ENCODE peak calls at places on chromosomes 12 and 14, in eight cellular contexts. V, R, H, C, K, I, Z and F are unnamed samples. For H3K4me1, the result is how much of the 10 kb centered on the place peaks cover.

GRCh38 chr12:117439531-117440001 is 78.1 kb upstream of the NOS1 start:
- DNase-seq in V (no peak), R (no peak), H (peak), C (no peak), K (no peak), I (peak), Z (no peak), F (peak)

GRCh38 chr12:10101042-10101579 is 2.3 kb upstream of the CLEC1A start:
- DNase-seq in V (peak), R (peak), H (no peak), C (peak), K (no peak), I (no peak), Z (no peak), F (no peak)

GRCh38 chr12:24778486-24779304 is 170.2 kb downstream of the BCAT1 start:
- DNase-seq in V (no peak), R (no peak), H (peak), C (peak), K (peak), I (no peak), Z (peak), F (no peak)

GRCh38 chr14:28323951-28324741 is 442.4 kb upstream of the FOXG1 start:
- DNase-seq in V (no peak), R (no peak), H (no peak), C (no peak), K (no peak), I (no peak), Z (no peak), F (no peak)

GRCh38 chr14:97517566-97518234 is 720.5 kb downstream of the VRK1 start:
- DNase-seq in V (no peak), R (no peak), H (no peak), C (no peak), K (no peak), I (no peak), Z (no peak), F (no peak)

GRCh38 chr12:55955800-55956508 is 9.9 kb downstream of the PMEL start:
- DNase-seq in V (no peak), R (peak), H (no peak), C (peak), K (peak), I (no peak), Z (peak), F (no peak)

GRCh38 chr12:130747867-130748740 is 32.0 kb upstream of the RIMBP2 start:
- DNase-seq in V (peak), R (peak), H (peak), C (peak), K (peak), I (no peak), Z (peak), F (peak)

GRCh38 chr14:75982724-75983358 is 1.0 kb upstream of the TGFB3 start:
- DNase-seq in V (peak), R (peak), H (no peak), C (no peak), K (no peak), I (peak), Z (peak), F (peak)

GRCh38 chr12:26548227-26548626 is 284.8 kb downstream of the ITPR2 start:
- DNase-seq in V (no peak), R (no peak), H (no peak), C (no peak), K (no peak), I (no peak), Z (no peak), F (no peak)

GRCh38 chr12:64207453-64207852 is 14.6 kb downstream of the KICS2 start:
- DNase-seq in V (no peak), R (no peak), H (no peak), C (no peak), K (no peak), I (no peak), Z (no peak), F (no peak)

GRCh38 chr14:47539065-47539464 is 136.3 kb downstream of the MDGA2 start:
- DNase-seq in V (no peak), R (no peak), H (peak), C (peak), K (peak), I (no peak), Z (no peak), F (no peak)

GRCh38 chr14:87205811-87206210 is 787.2 kb downstream of the GALC start:
- DNase-seq in V (no peak), R (no peak), H (no peak), C (no peak), K (peak), I (no peak), Z (no peak), F (no peak)
- TF ChIP-seq CTCF in V (no peak), R (no peak), H (no peak), C (no peak), K (peak), I (no peak), Z (no peak), F (no peak)

GRCh38 chr12:114691196-114691595 is 7.2 kb upstream of the TBX3 start:
- DNase-seq in V (peak), R (no peak), H (peak), C (no peak), K (no peak), I (no peak), Z (no peak), F (no peak)
- H3K4me3 ChIP-seq in V (no peak), R (no peak), H (no peak), C (peak), K (no peak), I (no peak), Z (no peak), F (no peak)

GRCh38 chr12:113140706-113141105 is 5.1 kb upstream of the RASAL1 start:
- DNase-seq in V (no peak), R (no peak), H (no peak), C (no peak), K (no peak), I (no peak), Z (no peak), F (no peak)

GRCh38 chr12:113138826-113139225 is 3.3 kb upstream of the RASAL1 start:
- DNase-seq in V (no peak), R (no peak), H (no peak), C (no peak), K (no peak), I (no peak), Z (no peak), F (peak)

GRCh38 chr12:113136128-113136989 is 798 bp upstream of the RASAL1 start:
- DNase-seq in V (no peak), R (no peak), H (no peak), C (no peak), K (peak), I (no peak), Z (no peak), F (no peak)

GRCh38 chr12:113136990-113137511 is 1.5 kb upstream of the RASAL1 start:
- DNase-seq in V (no peak), R (no peak), H (no peak), C (no peak), K (no peak), I (no peak), Z (no peak), F (peak)

GRCh38 chr12:113137861-113138783 is 2.6 kb upstream of the RASAL1 start:
- DNase-seq in V (no peak), R (no peak), H (no peak), C (no peak), K (no peak), I (no peak), Z (no peak), F (no peak)
- H3K4me1 ChIP-seq in V (under half), R (under half), H (under half), C (under half), K (half or more), I (under half), Z (under half), F (under half)

DNA sequence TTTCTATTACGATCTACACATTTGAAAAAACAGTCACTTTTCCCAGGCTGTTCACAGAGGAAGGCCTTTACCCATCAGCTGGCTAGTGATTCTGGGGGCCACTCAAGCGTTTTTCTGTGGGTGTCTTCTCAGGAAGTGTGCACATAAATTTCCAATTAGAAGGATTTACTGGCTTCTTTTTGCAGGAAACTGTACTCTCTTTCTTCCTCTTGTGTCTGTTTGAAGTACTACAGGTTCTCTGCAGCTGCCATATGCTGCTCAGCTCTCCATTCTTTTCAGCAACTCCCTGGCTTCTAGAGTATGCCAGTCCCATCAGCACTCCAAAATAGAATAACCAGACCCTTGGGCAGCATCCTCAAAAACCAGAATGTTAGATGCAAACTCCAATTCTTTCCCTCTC is 110.4 kb upstream of the NAV3 start:
- DNase-seq in V (no peak), R (no peak), H (peak), C (no peak), K (peak), I (no peak), Z (no peak), F (no peak)
- TF ChIP-seq CTCF in V (no peak), R (no peak), H (peak), C (peak), K (peak), I (no peak), Z (no peak), F (no peak)

DNA sequence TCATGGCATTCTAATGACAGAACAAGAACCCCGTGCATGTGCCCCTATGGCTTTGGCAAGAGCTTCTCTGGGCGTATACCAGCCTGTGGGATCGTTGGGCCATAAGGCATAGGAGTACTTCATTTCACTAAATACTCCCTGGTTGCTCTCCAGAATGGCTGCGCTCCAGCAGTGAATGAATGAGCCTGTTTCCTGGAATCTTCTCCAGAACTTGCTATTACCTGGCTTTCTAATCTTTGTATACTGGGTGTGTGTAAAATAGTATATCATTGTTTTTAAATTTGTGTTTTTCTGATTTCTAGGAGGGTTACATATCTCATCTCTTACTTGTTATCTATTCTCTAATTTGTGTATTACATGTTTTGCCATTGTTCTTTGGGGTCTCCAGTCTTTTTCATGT is 28.6 kb upstream of the EMP1 start:
- DNase-seq in V (no peak), R (no peak), H (no peak), C (no peak), K (no peak), I (no peak), Z (no peak), F (no peak)
- H3K4me3 ChIP-seq in V (no peak), R (no peak), H (no peak), C (no peak), K (no peak), I (no peak), Z (no peak), F (no peak)

GRCh38 chr14:95471526-95472304 is 44.7 kb downstream of the SYNE3 start:
- DNase-seq in V (no peak), R (no peak), H (no peak), C (no peak), K (no peak), I (peak), Z (no peak), F (no peak)
- H3K4me1 ChIP-seq in V (under half), R (under half), H (under half), C (under half), K (under half), I (under half), Z (under half), F (under half)

DNA sequence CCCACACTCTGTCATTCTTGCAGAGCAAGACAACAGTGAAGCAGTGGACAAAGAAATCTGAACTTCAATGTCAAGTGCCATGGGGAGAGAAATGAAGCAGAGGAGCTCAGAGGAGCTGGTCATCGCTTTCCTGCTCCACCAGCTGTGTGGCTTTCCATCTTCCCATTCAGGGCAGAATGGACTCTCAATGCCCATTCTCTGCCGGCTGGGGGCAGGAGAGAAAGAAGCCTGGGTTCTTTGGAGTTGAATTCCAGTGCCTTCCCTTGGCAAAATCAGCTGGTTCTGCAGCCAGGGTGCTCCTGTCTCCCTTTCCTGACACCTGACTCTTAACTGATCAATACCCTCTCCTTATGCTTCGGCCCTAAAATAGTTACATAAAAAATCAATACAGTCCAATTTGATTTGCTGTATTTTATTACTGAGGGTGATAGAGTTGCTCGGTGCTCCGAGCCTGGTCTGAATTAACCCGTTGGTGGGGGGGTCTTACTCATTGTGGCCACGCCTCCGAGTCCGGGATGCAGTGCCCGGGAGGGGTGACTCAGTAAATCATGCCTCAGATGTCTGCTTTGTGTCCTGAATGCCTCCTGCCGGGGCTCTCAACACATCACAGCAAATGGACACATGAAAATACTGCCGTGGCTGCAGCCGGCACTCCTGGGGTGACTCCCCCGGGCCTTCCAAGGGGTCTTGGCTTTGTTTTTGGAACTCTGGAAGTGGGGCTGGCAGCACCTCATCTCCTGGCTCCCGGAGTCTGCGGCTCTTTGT is 128.7 kb downstream of the AACS start:
- DNase-seq in V (no peak), R (no peak), H (peak), C (no peak), K (no peak), I (no peak), Z (peak), F (no peak)
- TF ChIP-seq CTCF in V (no peak), R (no peak), H (peak), C (no peak), K (peak), I (no peak), Z (no peak), F (no peak)

GRCh38 chr12:127127887-127128286 is 1139.1 kb upstream of the TMEM132C start:
- DNase-seq in V (no peak), R (no peak), H (no peak), C (no peak), K (no peak), I (no peak), Z (no peak), F (no peak)

GRCh38 chr12:127133675-127134335 is 1133.2 kb upstream of the TMEM132C start:
- DNase-seq in V (no peak), R (no peak), H (no peak), C (no peak), K (no peak), I (no peak), Z (no peak), F (no peak)

GRCh38 chr12:127126260-127126628 is 1140.7 kb upstream of the TMEM132C start:
- DNase-seq in V (no peak), R (no peak), H (no peak), C (no peak), K (no peak), I (no peak), Z (no peak), F (no peak)

GRCh38 chr12:127125607-127126259 is 1141.2 kb upstream of the TMEM132C start:
- DNase-seq in V (no peak), R (no peak), H (no peak), C (peak), K (no peak), I (no peak), Z (peak), F (no peak)

DNA sequence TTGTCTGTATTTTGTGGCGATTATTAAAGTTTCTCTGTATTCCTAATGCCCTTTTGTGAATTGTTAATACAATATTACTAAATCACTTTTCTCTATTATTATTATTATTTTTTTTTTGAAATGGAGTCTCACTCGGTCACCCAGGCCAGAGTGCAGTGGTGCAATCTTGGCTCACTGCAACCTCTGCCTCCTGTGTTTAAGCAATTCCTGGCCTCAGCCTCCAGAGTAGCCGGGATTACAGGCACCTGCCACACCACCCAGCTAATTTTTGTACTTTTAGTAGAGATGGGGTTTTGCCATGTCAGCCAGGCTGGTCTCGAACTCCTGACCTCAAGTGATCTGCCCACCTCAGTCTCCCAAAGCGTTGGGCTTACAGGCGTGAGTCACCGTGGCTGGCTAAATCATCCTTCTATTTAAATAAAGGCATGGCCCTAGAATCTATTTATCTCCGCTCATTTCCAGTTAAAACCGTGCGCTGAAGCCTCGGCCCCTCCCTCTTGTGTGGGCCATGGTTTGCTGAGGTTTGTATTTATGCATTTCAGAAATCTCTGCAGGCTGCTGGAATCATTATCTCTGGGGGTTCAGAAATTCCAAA is 1136.4 kb upstream of the TMEM132C start:
- DNase-seq in V (no peak), R (no peak), H (no peak), C (no peak), K (no peak), I (no peak), Z (no peak), F (no peak)
- H3K4me3 ChIP-seq in V (no peak), R (no peak), H (no peak), C (no peak), K (no peak), I (no peak), Z (peak), F (no peak)

DNA sequence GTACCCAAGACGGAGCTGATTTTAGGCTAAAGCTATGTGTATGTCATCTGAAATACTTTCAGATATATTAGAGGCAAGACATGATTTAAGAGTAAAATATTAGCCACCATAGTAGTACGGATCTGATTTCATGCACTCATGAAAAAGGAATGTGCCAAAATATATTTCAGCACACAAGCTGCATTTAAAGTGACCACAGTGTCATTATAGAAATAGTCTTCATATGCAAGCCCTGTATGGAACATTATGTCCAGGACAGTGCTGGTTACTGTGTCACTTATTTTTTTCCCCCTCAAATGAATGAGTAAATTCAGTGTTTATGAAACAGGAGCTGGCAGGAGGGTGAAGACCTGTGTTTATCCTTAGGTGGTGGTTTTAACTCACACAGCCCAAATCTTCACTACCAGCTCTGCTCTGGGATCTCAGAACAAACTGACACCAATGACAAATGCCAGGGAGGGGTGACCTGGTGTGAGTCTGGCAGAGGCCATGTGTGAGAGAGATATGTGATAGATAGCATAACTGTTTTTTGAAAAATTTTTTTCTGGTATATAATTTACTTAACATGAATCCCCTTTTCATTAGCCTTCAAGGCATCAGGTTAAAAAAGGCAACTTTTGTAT is 51.7 kb downstream of the SLC38A4 start:
- DNase-seq in V (no peak), R (no peak), H (no peak), C (no peak), K (no peak), I (no peak), Z (no peak), F (no peak)
- H3K4me1 ChIP-seq in V (under half), R (under half), H (under half), C (under half), K (under half), I (under half), Z (under half), F (under half)